ENCODE peak calls at places on chromosome 15, in nine cellular contexts. X, A, G, E, B, U, S, V and O are unnamed samples.
A peak's percentile ranks its signal among the peaks of the same experiment; 100 is the strongest.

GRCh38 chr15:30921781-30922371 is 18.2 kb downstream of the FAN1 start:
- DNase-seq in A (no peak), G (peak; percentile 59), B (no peak), X (peak; percentile 82), V (no peak), U (no peak), E (no peak), S (no peak), O (no peak)

GRCh38 chr15:45790325-45790943 is 155.6 kb downstream of the SQOR start:
- DNase-seq in S (peak; percentile 34), A (no peak), U (no peak), E (no peak), V (no peak), G (peak; percentile 5), X (peak; percentile 40), B (no peak), O (peak; percentile 19)

GRCh38 chr15:68817304-68818087 is 3.2 kb downstream of the ANP32A start:
- DNase-seq in X (peak; percentile 70), E (peak; percentile 25), U (peak; percentile 36), S (peak; percentile 69), V (peak; percentile 64), G (peak; percentile 82), A (peak; percentile 63), B (no peak), O (peak; percentile 40)

GRCh38 chr15:62591842-62592838 is 427.1 kb upstream of the C2CD4B start:
- DNase-seq in U (no peak), G (peak; percentile 79), B (no peak), S (peak; percentile 28), E (no peak), X (no peak), A (no peak), V (no peak), O (no peak)

GRCh38 chr15:63246691-63247464 is 30.5 kb upstream of the APH1B start:
- DNase-seq in E (no peak), G (no peak), S (peak; percentile 97), X (no peak), B (peak; percentile 87), V (no peak), U (no peak), A (no peak), O (no peak)

GRCh38 chr15:68309024-68309423 is 31.5 kb downstream of the FEM1B start:
- DNase-seq in U (no peak), E (no peak), B (no peak), A (peak; percentile 0), V (no peak), G (no peak), X (no peak), S (peak; percentile 82), O (no peak)

GRCh38 chr15:32786906-32787305 is 69.1 kb downstream of the GREM1 start:
- DNase-seq in A (no peak), U (no peak), E (no peak), S (peak; percentile 28), V (no peak), G (peak; percentile 17), B (no peak), X (no peak), O (no peak)

GRCh38 chr15:100201376-100202280 is 140.1 kb downstream of the ADAMTS17 start:
- DNase-seq in E (no peak), X (no peak), B (no peak), V (no peak), S (no peak), A (no peak), U (no peak), G (peak; percentile 61), O (no peak)

GRCh38 chr15:39852237-39852636 is 67.8 kb downstream of the GPR176 start:
- DNase-seq in E (no peak), V (no peak), S (peak; percentile 88), A (no peak), X (no peak), U (no peak), B (no peak), G (peak; percentile 64), O (no peak)

GRCh38 chr15:38680780-38681179 is 116.2 kb upstream of the RASGRP1 start:
- DNase-seq in V (no peak), G (no peak), S (no peak), U (no peak), B (no peak), X (no peak), E (no peak), A (no peak), O (no peak)

GRCh38 chr15:70442211-70442610 is 321.1 kb downstream of the UACA start:
- DNase-seq in G (no peak), B (no peak), E (no peak), A (no peak), V (no peak), S (no peak), X (no peak), U (no peak), O (no peak)

GRCh38 chr15:52794665-52795463 is 4.7 kb upstream of the ONECUT1 start:
- DNase-seq in G (no peak), V (no peak), X (no peak), B (no peak), E (no peak), S (no peak), A (no peak), U (no peak), O (no peak)

GRCh38 chr15:67512140-67512539 is 8.8 kb upstream of the C15orf61 start:
- DNase-seq in E (no peak), B (no peak), X (no peak), U (no peak), A (no peak), V (no peak), S (no peak), G (no peak), O (no peak)

GRCh38 chr15:75731248-75732100 is 18.8 kb upstream of the CSPG4 start:
- DNase-seq in G (no peak), V (no peak), E (peak; percentile 2), A (no peak), B (no peak), U (no peak), X (peak; percentile 72), S (peak; percentile 63), O (peak; percentile 38)

GRCh38 chr15:57537072-57537471 is 54.6 kb upstream of the MYZAP start:
- DNase-seq in U (no peak), E (peak; percentile 62), B (no peak), A (no peak), X (no peak), S (peak; percentile 39), G (peak; percentile 92), V (no peak), O (peak; percentile 96)

GRCh38 chr15:79593119-79593869 is 161.2 kb downstream of the MINAR1 start:
- DNase-seq in V (no peak), S (peak; percentile 50), E (no peak), U (no peak), X (no peak), B (no peak), G (no peak), A (no peak), O (no peak)

GRCh38 chr15:68315495-68316007 is 38.0 kb downstream of the FEM1B start:
- DNase-seq in V (no peak), X (no peak), E (no peak), S (peak; percentile 68), U (no peak), G (peak; percentile 49), B (no peak), A (no peak), O (no peak)

GRCh38 chr15:90902996-90903732 is at the start of gene MAN2A2:
- DNase-seq in E (peak; percentile 18), S (peak; percentile 20), G (peak; percentile 63), U (peak; percentile 44), A (peak; percentile 51), B (no peak), V (peak; percentile 54), X (peak; percentile 58), O (peak; percentile 31)

GRCh38 chr15:25731411-25731810 is 131.7 kb downstream of the ATP10A start:
- DNase-seq in A (no peak), S (no peak), U (no peak), E (no peak), G (peak; percentile 53), B (no peak), V (no peak), X (no peak), O (no peak)

GRCh38 chr15:66220587-66220986 is 33.0 kb downstream of the MEGF11 start:
- DNase-seq in U (no peak), E (no peak), S (no peak), A (no peak), G (no peak), X (no peak), B (no peak), V (no peak), O (no peak)

GRCh38 chr15:58932791-58933310 is 628 bp downstream of the SLTM start:
- DNase-seq in V (no peak), A (peak; percentile 28), U (peak; percentile 28), E (peak; percentile 14), B (no peak), G (peak; percentile 76), S (peak; percentile 35), X (peak; percentile 19), O (no peak)

GRCh38 chr15:44726136-44726535 is 10.2 kb upstream of the TRIM69 start:
- DNase-seq in V (no peak), U (no peak), S (peak; percentile 58), E (no peak), A (no peak), G (no peak), X (no peak), B (no peak), O (no peak)

GRCh38 chr15:80199366-80199765 is 46.6 kb downstream of the FAH start:
- DNase-seq in S (no peak), E (no peak), X (no peak), A (no peak), B (no peak), U (no peak), V (no peak), G (no peak), O (no peak)

GRCh38 chr15:96273317-96274086 is 57.0 kb upstream of the NR2F2 start:
- DNase-seq in A (no peak), S (peak; percentile 99), X (no peak), G (peak; percentile 77), E (no peak), U (no peak), V (no peak), B (peak; percentile 100), O (peak; percentile 100)